ENCODE peak calls at places on chromosome 21, in ten cellular contexts. One of them, this sample, is unnamed.

GRCh38 chr21:25170681-25171080 is 436.6 kb downstream of the MRPL39 start:
- DNase-seq in brain microvascular endothelial cell: no peak
- DNase-seq in uterus: no peak
- DNase-seq in fibroblast of the aortic adventitia: no peak
- DNase-seq in CD8-positive, alpha-beta T cell: no peak
- DNase-seq in astrocyte of the cerebellum: no peak
- DNase-seq in fibroblast of villous mesenchyme: no peak
- DNase-seq in DND-41: no peak
- DNase-seq in A549: no peak
- DNase-seq in GM12865: no peak
- DNase-seq in this sample: no peak

GRCh38 chr21:46151989-46152938 is 3.1 kb downstream of the FTCD start:
- DNase-seq in brain microvascular endothelial cell: no peak
- DNase-seq in uterus: no peak
- DNase-seq in fibroblast of the aortic adventitia: no peak
- DNase-seq in CD8-positive, alpha-beta T cell: no peak
- DNase-seq in astrocyte of the cerebellum: no peak
- DNase-seq in fibroblast of villous mesenchyme: no peak
- DNase-seq in DND-41: no peak
- DNase-seq in A549: no peak
- DNase-seq in GM12865: no peak
- DNase-seq in this sample: no peak

GRCh38 chr21:45828580-45829565 is 152.7 kb upstream of the COL6A1 start:
- DNase-seq in brain microvascular endothelial cell: no peak
- DNase-seq in uterus: no peak
- DNase-seq in fibroblast of the aortic adventitia: no peak
- DNase-seq in CD8-positive, alpha-beta T cell: no peak
- DNase-seq in astrocyte of the cerebellum: no peak
- DNase-seq in fibroblast of villous mesenchyme: no peak
- DNase-seq in DND-41: no peak
- DNase-seq in A549: no peak
- DNase-seq in GM12865: no peak
- DNase-seq in this sample: no peak

GRCh38 chr21:26835027-26835713 is 10.0 kb downstream of the ADAMTS1 start:
- DNase-seq in brain microvascular endothelial cell: peak
- DNase-seq in uterus: no peak
- DNase-seq in fibroblast of the aortic adventitia: peak
- DNase-seq in CD8-positive, alpha-beta T cell: no peak
- DNase-seq in astrocyte of the cerebellum: no peak
- DNase-seq in fibroblast of villous mesenchyme: peak
- DNase-seq in DND-41: peak
- DNase-seq in A549: no peak
- DNase-seq in GM12865: no peak
- DNase-seq in this sample: peak

GRCh38 chr21:35578831-35579470 is 481.4 kb downstream of the SETD4 start:
- DNase-seq in brain microvascular endothelial cell: no peak
- DNase-seq in uterus: no peak
- DNase-seq in fibroblast of the aortic adventitia: peak
- DNase-seq in CD8-positive, alpha-beta T cell: no peak
- DNase-seq in astrocyte of the cerebellum: no peak
- DNase-seq in fibroblast of villous mesenchyme: no peak
- DNase-seq in DND-41: no peak
- DNase-seq in A549: no peak
- DNase-seq in GM12865: no peak
- DNase-seq in this sample: peak

GRCh38 chr21:8988696-8989095 is 1532.7 kb upstream of the TPTE start:
- DNase-seq in brain microvascular endothelial cell: no peak
- DNase-seq in uterus: no peak
- DNase-seq in fibroblast of the aortic adventitia: no peak
- DNase-seq in CD8-positive, alpha-beta T cell: no peak
- DNase-seq in astrocyte of the cerebellum: no peak
- DNase-seq in fibroblast of villous mesenchyme: peak
- DNase-seq in DND-41: no peak
- DNase-seq in A549: no peak
- DNase-seq in GM12865: no peak
- DNase-seq in this sample: no peak

GRCh38 chr21:45642122-45642813 is 1.3 kb upstream of the PCBP3 start:
- DNase-seq in brain microvascular endothelial cell: no peak
- DNase-seq in uterus: no peak
- DNase-seq in fibroblast of the aortic adventitia: no peak
- DNase-seq in CD8-positive, alpha-beta T cell: no peak
- DNase-seq in astrocyte of the cerebellum: no peak
- DNase-seq in fibroblast of villous mesenchyme: no peak
- DNase-seq in DND-41: no peak
- DNase-seq in A549: no peak
- DNase-seq in GM12865: no peak
- DNase-seq in this sample: no peak

GRCh38 chr21:41348434-41348833 is 13.4 kb upstream of the MX2 start:
- DNase-seq in brain microvascular endothelial cell: no peak
- DNase-seq in uterus: no peak
- DNase-seq in fibroblast of the aortic adventitia: no peak
- DNase-seq in CD8-positive, alpha-beta T cell: no peak
- DNase-seq in astrocyte of the cerebellum: no peak
- DNase-seq in fibroblast of villous mesenchyme: no peak
- DNase-seq in DND-41: no peak
- DNase-seq in A549: no peak
- DNase-seq in GM12865: no peak
- DNase-seq in this sample: no peak

GRCh38 chr21:25487046-25487594 is 120.2 kb downstream of the MRPL39 start:
- DNase-seq in brain microvascular endothelial cell: no peak
- DNase-seq in uterus: no peak
- DNase-seq in fibroblast of the aortic adventitia: peak
- DNase-seq in CD8-positive, alpha-beta T cell: no peak
- DNase-seq in astrocyte of the cerebellum: no peak
- DNase-seq in fibroblast of villous mesenchyme: no peak
- DNase-seq in DND-41: no peak
- DNase-seq in A549: no peak
- DNase-seq in GM12865: peak
- DNase-seq in this sample: no peak

GRCh38 chr21:46126321-46127238 is 28.7 kb downstream of the COL6A2 start:
- DNase-seq in brain microvascular endothelial cell: no peak
- DNase-seq in uterus: peak
- DNase-seq in fibroblast of the aortic adventitia: no peak
- DNase-seq in CD8-positive, alpha-beta T cell: no peak
- DNase-seq in astrocyte of the cerebellum: no peak
- DNase-seq in fibroblast of villous mesenchyme: no peak
- DNase-seq in DND-41: no peak
- DNase-seq in A549: no peak
- DNase-seq in GM12865: no peak
- DNase-seq in this sample: no peak

GRCh38 chr21:46159841-46160562 is 4.6 kb upstream of the FTCD start:
- DNase-seq in brain microvascular endothelial cell: no peak
- DNase-seq in uterus: no peak
- DNase-seq in fibroblast of the aortic adventitia: no peak
- DNase-seq in CD8-positive, alpha-beta T cell: no peak
- DNase-seq in astrocyte of the cerebellum: no peak
- DNase-seq in fibroblast of villous mesenchyme: no peak
- DNase-seq in DND-41: no peak
- DNase-seq in A549: no peak
- DNase-seq in GM12865: peak
- DNase-seq in this sample: no peak

GRCh38 chr21:42724226-42724920 is 71.0 kb downstream of the PDE9A start:
- DNase-seq in brain microvascular endothelial cell: peak
- DNase-seq in uterus: no peak
- DNase-seq in fibroblast of the aortic adventitia: peak
- DNase-seq in CD8-positive, alpha-beta T cell: no peak
- DNase-seq in astrocyte of the cerebellum: peak
- DNase-seq in fibroblast of villous mesenchyme: peak
- DNase-seq in DND-41: no peak
- DNase-seq in A549: peak
- DNase-seq in GM12865: no peak
- DNase-seq in this sample: peak

GRCh38 chr21:39637971-39638628 is 25.4 kb downstream of the B3GALT5 start:
- DNase-seq in brain microvascular endothelial cell: no peak
- DNase-seq in uterus: no peak
- DNase-seq in fibroblast of the aortic adventitia: no peak
- DNase-seq in CD8-positive, alpha-beta T cell: no peak
- DNase-seq in astrocyte of the cerebellum: no peak
- DNase-seq in fibroblast of villous mesenchyme: no peak
- DNase-seq in DND-41: no peak
- DNase-seq in A549: no peak
- DNase-seq in GM12865: no peak
- DNase-seq in this sample: no peak

GRCh38 chr21:36184561-36184960 is 27.9 kb downstream of the DOP1B start:
- DNase-seq in brain microvascular endothelial cell: no peak
- DNase-seq in uterus: no peak
- DNase-seq in fibroblast of the aortic adventitia: no peak
- DNase-seq in CD8-positive, alpha-beta T cell: no peak
- DNase-seq in astrocyte of the cerebellum: no peak
- DNase-seq in fibroblast of villous mesenchyme: no peak
- DNase-seq in DND-41: no peak
- DNase-seq in A549: no peak
- DNase-seq in GM12865: no peak
- DNase-seq in this sample: no peak

GRCh38 chr21:31117046-31117916 is 79.0 kb upstream of the KRTAP19-8 start:
- DNase-seq in brain microvascular endothelial cell: peak
- DNase-seq in uterus: no peak
- DNase-seq in fibroblast of the aortic adventitia: peak
- DNase-seq in CD8-positive, alpha-beta T cell: no peak
- DNase-seq in astrocyte of the cerebellum: peak
- DNase-seq in fibroblast of villous mesenchyme: peak
- DNase-seq in DND-41: no peak
- DNase-seq in A549: peak
- DNase-seq in GM12865: no peak
- DNase-seq in this sample: peak

GRCh38 chr21:45889961-45890360 is 91.6 kb upstream of the COL6A1 start:
- DNase-seq in brain microvascular endothelial cell: no peak
- DNase-seq in uterus: no peak
- DNase-seq in fibroblast of the aortic adventitia: no peak
- DNase-seq in CD8-positive, alpha-beta T cell: no peak
- DNase-seq in astrocyte of the cerebellum: no peak
- DNase-seq in fibroblast of villous mesenchyme: peak
- DNase-seq in DND-41: no peak
- DNase-seq in A549: no peak
- DNase-seq in GM12865: no peak
- DNase-seq in this sample: no peak

GRCh38 chr21:15441999-15442398 is 287.8 kb upstream of the USP25 start:
- DNase-seq in brain microvascular endothelial cell: no peak
- DNase-seq in uterus: no peak
- DNase-seq in fibroblast of the aortic adventitia: peak
- DNase-seq in CD8-positive, alpha-beta T cell: no peak
- DNase-seq in astrocyte of the cerebellum: no peak
- DNase-seq in fibroblast of villous mesenchyme: peak
- DNase-seq in DND-41: no peak
- DNase-seq in A549: no peak
- DNase-seq in GM12865: no peak
- DNase-seq in this sample: no peak
- H3K4me3 ChIP-seq in brain microvascular endothelial cell: no peak
- H3K4me3 ChIP-seq in uterus: no peak
- H3K4me3 ChIP-seq in fibroblast of the aortic adventitia: no peak
- H3K4me3 ChIP-seq in CD8-positive, alpha-beta T cell: no peak
- H3K4me3 ChIP-seq in astrocyte of the cerebellum: no peak
- H3K4me3 ChIP-seq in fibroblast of villous mesenchyme: no peak
- H3K4me3 ChIP-seq in DND-41: no peak
- H3K4me3 ChIP-seq in A549: no peak
- H3K4me3 ChIP-seq in GM12865: no peak
- H3K4me3 ChIP-seq in this sample: no peak

GRCh38 chr21:33078907-33079582 is 9.1 kb downstream of the OLIG1 start:
- DNase-seq in brain microvascular endothelial cell: peak
- DNase-seq in uterus: no peak
- DNase-seq in fibroblast of the aortic adventitia: peak
- DNase-seq in CD8-positive, alpha-beta T cell: no peak
- DNase-seq in astrocyte of the cerebellum: peak
- DNase-seq in fibroblast of villous mesenchyme: peak
- DNase-seq in DND-41: peak
- DNase-seq in A549: peak
- DNase-seq in GM12865: peak
- DNase-seq in this sample: peak
- H3K4me3 ChIP-seq in brain microvascular endothelial cell: no peak
- H3K4me3 ChIP-seq in uterus: no peak
- H3K4me3 ChIP-seq in fibroblast of the aortic adventitia: no peak
- H3K4me3 ChIP-seq in CD8-positive, alpha-beta T cell: no peak
- H3K4me3 ChIP-seq in astrocyte of the cerebellum: no peak
- H3K4me3 ChIP-seq in fibroblast of villous mesenchyme: no peak
- H3K4me3 ChIP-seq in DND-41: no peak
- H3K4me3 ChIP-seq in A549: no peak
- H3K4me3 ChIP-seq in GM12865: no peak
- H3K4me3 ChIP-seq in this sample: no peak

DNA sequence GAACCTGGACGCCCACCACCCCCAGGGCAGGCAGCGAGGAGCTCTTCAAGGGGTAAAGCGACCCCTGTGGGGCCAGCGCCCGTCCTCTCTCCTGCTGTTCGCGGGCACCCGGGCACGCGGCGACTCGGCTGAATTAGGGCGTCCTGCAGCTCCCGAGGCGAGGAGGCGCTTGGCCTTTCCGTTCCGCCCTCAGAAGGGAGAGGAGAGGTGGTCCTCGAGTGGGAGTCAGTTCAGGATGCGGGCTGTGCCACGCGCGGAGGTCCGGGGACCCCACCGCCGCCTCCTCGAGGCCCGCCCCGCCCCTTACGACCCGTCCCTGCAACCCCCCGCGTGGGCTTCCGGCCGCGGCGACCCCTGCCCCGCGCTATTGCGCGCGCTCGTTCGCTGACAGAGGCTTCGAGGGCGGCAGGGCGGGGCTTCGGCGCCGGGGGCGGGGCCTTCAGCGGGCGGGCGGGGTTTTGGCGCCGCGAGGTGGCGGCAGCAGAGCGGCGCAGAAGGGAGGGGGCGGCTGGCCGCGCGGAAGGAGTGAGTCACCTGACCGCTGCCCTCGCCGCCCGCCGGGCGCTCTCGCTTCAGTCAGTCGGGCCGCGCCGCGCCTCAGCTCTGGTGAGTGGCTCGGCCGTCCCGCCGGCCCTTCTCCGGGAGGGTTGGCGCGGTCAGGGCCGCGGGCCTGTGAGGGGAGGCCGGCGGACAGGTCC is at the start of gene BACH1:
- DNase-seq in brain microvascular endothelial cell: peak
- DNase-seq in uterus: peak
- DNase-seq in fibroblast of the aortic adventitia: peak
- DNase-seq in CD8-positive, alpha-beta T cell: peak
- DNase-seq in astrocyte of the cerebellum: peak
- DNase-seq in fibroblast of villous mesenchyme: peak
- DNase-seq in DND-41: peak
- DNase-seq in A549: peak
- DNase-seq in GM12865: peak
- DNase-seq in this sample: peak
- H3K4me3 ChIP-seq in brain microvascular endothelial cell: peak
- H3K4me3 ChIP-seq in uterus: peak
- H3K4me3 ChIP-seq in fibroblast of the aortic adventitia: peak
- H3K4me3 ChIP-seq in CD8-positive, alpha-beta T cell: peak
- H3K4me3 ChIP-seq in astrocyte of the cerebellum: peak
- H3K4me3 ChIP-seq in fibroblast of villous mesenchyme: peak
- H3K4me3 ChIP-seq in DND-41: peak
- H3K4me3 ChIP-seq in A549: peak
- H3K4me3 ChIP-seq in GM12865: peak
- H3K4me3 ChIP-seq in this sample: peak

DNA sequence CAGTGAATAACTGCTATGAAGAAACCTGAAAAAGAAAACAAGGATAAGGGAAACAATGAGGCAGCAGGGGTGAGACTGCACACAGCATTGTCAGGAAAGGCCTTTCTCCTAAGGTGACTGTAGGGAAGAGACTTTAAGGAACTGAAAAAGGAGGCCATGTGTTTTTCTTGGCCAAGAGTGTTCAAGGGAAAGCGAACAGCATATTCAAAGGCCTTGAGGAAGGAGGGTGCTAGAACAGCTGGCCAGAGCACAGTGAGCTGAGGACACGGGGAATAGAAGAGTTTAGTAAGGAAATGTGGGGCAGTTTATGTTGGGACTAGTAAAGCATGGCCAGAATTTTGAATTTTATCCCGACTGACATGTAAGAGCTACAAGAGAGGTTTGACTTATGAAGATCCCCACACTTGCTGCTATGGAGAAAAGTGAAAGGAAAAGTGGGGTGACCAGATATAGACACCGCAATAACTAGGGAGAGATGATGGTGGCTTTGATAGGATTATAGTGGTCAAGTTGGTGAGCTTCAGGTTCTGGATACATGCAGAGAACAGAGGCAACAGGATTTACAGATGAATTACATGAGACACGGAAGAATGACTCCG is 1.4 kb downstream of the RWDD2B start:
- DNase-seq in brain microvascular endothelial cell: no peak
- DNase-seq in uterus: no peak
- DNase-seq in fibroblast of the aortic adventitia: no peak
- DNase-seq in CD8-positive, alpha-beta T cell: no peak
- DNase-seq in astrocyte of the cerebellum: no peak
- DNase-seq in fibroblast of villous mesenchyme: peak
- DNase-seq in DND-41: no peak
- DNase-seq in A549: no peak
- DNase-seq in GM12865: peak
- DNase-seq in this sample: no peak
- H3K4me3 ChIP-seq in brain microvascular endothelial cell: no peak
- H3K4me3 ChIP-seq in uterus: no peak
- H3K4me3 ChIP-seq in fibroblast of the aortic adventitia: peak
- H3K4me3 ChIP-seq in CD8-positive, alpha-beta T cell: peak
- H3K4me3 ChIP-seq in astrocyte of the cerebellum: no peak
- H3K4me3 ChIP-seq in fibroblast of villous mesenchyme: peak
- H3K4me3 ChIP-seq in DND-41: no peak
- H3K4me3 ChIP-seq in A549: peak
- H3K4me3 ChIP-seq in GM12865: peak
- H3K4me3 ChIP-seq in this sample: peak